ENCODE peak calls at places on chromosomes 7 and 10, in four cellular contexts. One of them, this sample, is unnamed.

GRCh38 chr10:79243211-79244067 is 103.8 kb upstream of the PPIF start:
- DNase-seq in AG04449: no peak
- DNase-seq in hepatocyte: peak; percentile 46
- DNase-seq in CD8-positive, alpha-beta T cell: peak; percentile 21
- DNase-seq in this sample: no peak

GRCh38 chr10:78165617-78166016 is 132.0 kb downstream of the RPS24 start:
- DNase-seq in AG04449: no peak
- DNase-seq in hepatocyte: peak; percentile 47
- DNase-seq in CD8-positive, alpha-beta T cell: no peak
- DNase-seq in this sample: no peak

GRCh38 chr10:35781643-35782035 is 139.5 kb upstream of the FZD8 start:
- DNase-seq in AG04449: no peak
- DNase-seq in hepatocyte: peak; percentile 40
- DNase-seq in CD8-positive, alpha-beta T cell: no peak
- DNase-seq in this sample: peak; percentile 18

GRCh38 chr10:97939446-97939990 is 89.9 kb downstream of the GOLGA7B start:
- DNase-seq in AG04449: no peak
- DNase-seq in hepatocyte: no peak
- DNase-seq in CD8-positive, alpha-beta T cell: no peak
- DNase-seq in this sample: no peak

GRCh38 chr10:118670472-118671124 is 75.2 kb upstream of the PRLHR start:
- DNase-seq in AG04449: no peak
- DNase-seq in hepatocyte: no peak
- DNase-seq in CD8-positive, alpha-beta T cell: no peak
- DNase-seq in this sample: no peak

GRCh38 chr10:101060951-101061813 is 607 bp upstream of the KAZALD1 start:
- DNase-seq in AG04449: peak; percentile 54
- DNase-seq in hepatocyte: peak; percentile 99
- DNase-seq in CD8-positive, alpha-beta T cell: peak; percentile 86
- DNase-seq in this sample: peak; percentile 94

GRCh38 chr10:111990734-111991133 is 192.8 kb downstream of the GPAM start:
- DNase-seq in AG04449: no peak
- DNase-seq in hepatocyte: no peak
- DNase-seq in CD8-positive, alpha-beta T cell: no peak
- DNase-seq in this sample: no peak

GRCh38 chr7:135995751-135996150 is 18.6 kb upstream of the MTPN start:
- DNase-seq in AG04449: no peak
- DNase-seq in hepatocyte: no peak
- DNase-seq in CD8-positive, alpha-beta T cell: no peak
- DNase-seq in this sample: peak; percentile 42

GRCh38 chr10:92126100-92126650 is 164.7 kb downstream of the CPEB3 start:
- DNase-seq in AG04449: no peak
- DNase-seq in hepatocyte: no peak
- DNase-seq in CD8-positive, alpha-beta T cell: no peak
- DNase-seq in this sample: peak; percentile 14

GRCh38 chr7:102012941-102013461 is 195.6 kb downstream of the CUX1 start:
- DNase-seq in AG04449: peak; percentile 16
- DNase-seq in hepatocyte: peak; percentile 36
- DNase-seq in CD8-positive, alpha-beta T cell: no peak
- DNase-seq in this sample: peak; percentile 33
- H3K4me3 ChIP-seq in AG04449: no peak overlapping the region
- H3K4me3 ChIP-seq in hepatocyte: no peak overlapping the region
- H3K4me3 ChIP-seq in CD8-positive, alpha-beta T cell: no peak overlapping the region
- H3K4me3 ChIP-seq in this sample: no peak overlapping the region

GRCh38 chr7:97027427-97028234 is 3.0 kb upstream of the DLX5 start:
- DNase-seq in AG04449: peak; percentile 44
- DNase-seq in hepatocyte: peak; percentile 90
- DNase-seq in CD8-positive, alpha-beta T cell: peak; percentile 47
- DNase-seq in this sample: peak; percentile 89

GRCh38 chr7:97026705-97027426 is 2.2 kb upstream of the DLX5 start:
- DNase-seq in AG04449: no peak
- DNase-seq in hepatocyte: no peak
- DNase-seq in CD8-positive, alpha-beta T cell: no peak
- DNase-seq in this sample: no peak

GRCh38 chr7:97024209-97025129 is at the start of gene DLX5:
- DNase-seq in AG04449: no peak
- DNase-seq in hepatocyte: peak; percentile 73
- DNase-seq in CD8-positive, alpha-beta T cell: no peak
- DNase-seq in this sample: peak; percentile 28

GRCh38 chr7:97025130-97025499 is 484 bp upstream of the DLX5 start:
- DNase-seq in AG04449: no peak
- DNase-seq in hepatocyte: no peak
- DNase-seq in CD8-positive, alpha-beta T cell: no peak
- DNase-seq in this sample: no peak

GRCh38 chr7:97025983-97026704 is 1.5 kb upstream of the DLX5 start:
- DNase-seq in AG04449: no peak
- DNase-seq in hepatocyte: no peak
- DNase-seq in CD8-positive, alpha-beta T cell: no peak
- DNase-seq in this sample: no peak
- H3K4me3 ChIP-seq in AG04449: no peak overlapping the region
- H3K4me3 ChIP-seq in hepatocyte: no peak overlapping the region
- H3K4me3 ChIP-seq in CD8-positive, alpha-beta T cell: peak overlapping the region; percentile 51
- H3K4me3 ChIP-seq in this sample: no peak overlapping the region

GRCh38 chr7:122303971-122304603 is 463 bp downstream of the FEZF1 start:
- DNase-seq in AG04449: no peak
- DNase-seq in hepatocyte: peak; percentile 12
- DNase-seq in CD8-positive, alpha-beta T cell: no peak
- DNase-seq in this sample: no peak

GRCh38 chr7:122303522-122303970 is 1.0 kb downstream of the FEZF1 start:
- DNase-seq in AG04449: no peak
- DNase-seq in hepatocyte: no peak
- DNase-seq in CD8-positive, alpha-beta T cell: no peak
- DNase-seq in this sample: no peak

GRCh38 chr7:122304604-122304975 is at the start of gene FEZF1:
- DNase-seq in AG04449: no peak
- DNase-seq in hepatocyte: peak; percentile 15
- DNase-seq in CD8-positive, alpha-beta T cell: no peak
- DNase-seq in this sample: no peak

GRCh38 chr7:122301858-122302745 is 2.4 kb downstream of the FEZF1 start:
- DNase-seq in AG04449: no peak
- DNase-seq in hepatocyte: peak; percentile 17
- DNase-seq in CD8-positive, alpha-beta T cell: no peak
- DNase-seq in this sample: peak; percentile 11

GRCh38 chr7:122302826-122303521 is 1.6 kb downstream of the FEZF1 start:
- DNase-seq in AG04449: no peak
- DNase-seq in hepatocyte: no peak
- DNase-seq in CD8-positive, alpha-beta T cell: no peak
- DNase-seq in this sample: no peak
- H3K4me3 ChIP-seq in AG04449: no peak overlapping the region
- H3K4me3 ChIP-seq in hepatocyte: no peak overlapping the region
- H3K4me3 ChIP-seq in CD8-positive, alpha-beta T cell: no peak overlapping the region
- H3K4me3 ChIP-seq in this sample: no peak overlapping the region

GRCh38 chr10:6504296-6504695 is 75.8 kb downstream of the PRKCQ start:
- DNase-seq in AG04449: no peak
- DNase-seq in hepatocyte: no peak
- DNase-seq in CD8-positive, alpha-beta T cell: no peak
- DNase-seq in this sample: no peak
- H3K4me3 ChIP-seq in AG04449: no peak overlapping the region
- H3K4me3 ChIP-seq in hepatocyte: no peak overlapping the region
- H3K4me3 ChIP-seq in CD8-positive, alpha-beta T cell: no peak overlapping the region
- H3K4me3 ChIP-seq in this sample: no peak overlapping the region

GRCh38 chr10:73655257-73655989 is 406 bp downstream of the SYNPO2L start:
- DNase-seq in AG04449: no peak
- DNase-seq in hepatocyte: no peak
- DNase-seq in CD8-positive, alpha-beta T cell: no peak
- DNase-seq in this sample: no peak
- H3K4me3 ChIP-seq in AG04449: no peak overlapping the region
- H3K4me3 ChIP-seq in hepatocyte: no peak overlapping the region
- H3K4me3 ChIP-seq in CD8-positive, alpha-beta T cell: no peak overlapping the region
- H3K4me3 ChIP-seq in this sample: no peak overlapping the region

DNA sequence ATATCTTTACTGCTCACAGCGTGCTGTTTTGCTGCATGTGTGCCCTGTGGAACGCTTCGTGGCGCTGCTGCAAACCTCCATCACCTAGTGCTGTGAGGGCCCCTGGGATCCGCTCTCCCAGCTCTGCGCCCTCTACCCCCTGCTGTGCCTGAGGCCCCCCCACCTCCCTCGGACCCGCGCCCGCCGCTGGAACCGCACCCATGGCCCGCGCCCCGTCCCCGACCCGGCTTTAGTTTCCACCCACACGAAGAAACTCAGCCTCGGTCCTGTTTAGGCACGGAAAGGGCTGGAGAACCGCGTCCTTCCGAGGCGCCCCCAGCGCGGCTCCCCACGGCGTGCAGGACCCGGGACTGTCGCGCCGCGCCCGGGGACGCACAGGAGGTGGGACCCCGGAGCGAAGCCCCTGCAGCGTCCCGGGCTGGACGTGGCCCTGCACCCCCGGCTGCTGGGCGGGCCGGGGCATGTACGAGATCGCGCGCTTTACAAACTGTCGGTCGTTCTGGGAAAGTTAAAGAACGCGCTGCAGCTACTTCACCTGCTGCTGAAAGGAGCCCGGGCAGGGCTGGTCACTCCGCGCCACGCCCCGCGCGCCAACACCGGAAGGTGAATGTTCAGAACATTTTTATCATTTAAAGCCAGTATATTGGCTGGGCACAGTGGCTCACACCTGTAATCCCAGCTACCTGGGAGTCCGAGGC is 54.3 kb downstream of the BMS1 start:
- DNase-seq in AG04449: no peak
- DNase-seq in hepatocyte: peak; percentile 34
- DNase-seq in CD8-positive, alpha-beta T cell: no peak
- DNase-seq in this sample: peak; percentile 21
- H3K4me3 ChIP-seq in AG04449: peak overlapping the region; percentile 46
- H3K4me3 ChIP-seq in hepatocyte: peak overlapping the region; percentile 36
- H3K4me3 ChIP-seq in CD8-positive, alpha-beta T cell: no peak overlapping the region
- H3K4me3 ChIP-seq in this sample: peak overlapping the region; percentile 48

DNA sequence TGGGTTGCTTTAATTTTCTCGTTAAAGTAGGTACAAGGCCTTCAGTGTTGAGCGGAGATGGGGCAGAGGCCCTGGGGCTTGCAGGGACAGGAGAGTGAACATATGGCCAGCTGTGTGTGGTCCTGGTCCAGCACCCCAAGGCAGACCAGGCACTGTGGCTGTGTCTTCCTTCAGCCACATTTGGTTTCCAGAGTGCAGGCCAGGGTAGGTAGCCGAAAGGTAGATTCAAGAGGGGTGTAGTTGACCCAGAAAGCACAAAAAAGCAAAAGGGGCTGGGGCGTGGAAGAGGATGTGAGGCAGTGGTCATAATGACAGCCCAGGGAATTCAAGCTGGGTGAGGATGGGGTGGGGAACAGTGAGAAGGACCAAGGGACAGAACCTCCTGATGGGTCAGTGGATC is 21.3 kb upstream of the CHST15 start:
- DNase-seq in AG04449: no peak
- DNase-seq in hepatocyte: no peak
- DNase-seq in CD8-positive, alpha-beta T cell: no peak
- DNase-seq in this sample: no peak
- H3K4me3 ChIP-seq in AG04449: no peak overlapping the region
- H3K4me3 ChIP-seq in hepatocyte: no peak overlapping the region
- H3K4me3 ChIP-seq in CD8-positive, alpha-beta T cell: no peak overlapping the region
- H3K4me3 ChIP-seq in this sample: no peak overlapping the region

DNA sequence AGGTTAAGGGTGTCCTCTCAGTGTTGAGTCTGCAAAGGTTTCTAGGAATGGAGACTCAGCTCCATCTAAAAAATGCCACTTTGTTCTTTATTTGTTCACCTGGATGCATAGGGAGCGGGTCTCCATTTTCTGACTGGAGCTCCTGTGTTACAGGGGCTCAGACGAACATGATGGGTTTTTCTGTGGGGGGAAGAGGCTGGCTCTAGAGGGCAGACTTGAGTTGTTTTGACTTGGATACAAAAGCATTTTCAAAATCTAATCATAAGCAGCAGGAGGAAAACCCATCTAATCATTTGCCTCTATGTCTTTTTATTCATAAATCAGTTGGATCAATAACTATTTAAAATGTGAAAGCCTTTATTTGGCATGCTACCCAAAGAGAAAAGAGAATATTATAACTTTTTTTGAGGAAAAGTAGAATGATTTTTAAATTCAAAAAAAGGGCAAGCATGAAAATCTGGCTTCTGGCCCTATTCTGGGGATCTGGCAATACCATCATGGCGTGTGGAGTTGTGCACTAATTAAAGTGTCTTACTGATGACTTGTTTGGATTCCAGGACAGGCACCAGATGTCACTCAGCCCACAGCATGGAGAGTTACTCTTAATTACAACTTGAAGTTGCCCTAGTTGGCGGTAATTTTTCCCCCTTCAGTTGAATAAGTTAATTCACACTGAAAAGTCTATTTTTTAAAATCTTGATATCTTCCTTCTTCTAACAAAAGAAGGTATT is 594.9 kb downstream of the REEP3 start:
- DNase-seq in AG04449: no peak
- DNase-seq in hepatocyte: peak; percentile 33
- DNase-seq in CD8-positive, alpha-beta T cell: no peak
- DNase-seq in this sample: peak; percentile 1
- H3K4me3 ChIP-seq in AG04449: no peak overlapping the region
- H3K4me3 ChIP-seq in hepatocyte: no peak overlapping the region
- H3K4me3 ChIP-seq in CD8-positive, alpha-beta T cell: no peak overlapping the region
- H3K4me3 ChIP-seq in this sample: no peak overlapping the region

GRCh38 chr10:21364196-21365114 is 161.0 kb downstream of the SKIDA1 start:
- DNase-seq in AG04449: peak; percentile 55
- DNase-seq in hepatocyte: peak; percentile 44
- DNase-seq in CD8-positive, alpha-beta T cell: no peak
- DNase-seq in this sample: peak; percentile 89
- H3K4me3 ChIP-seq in AG04449: no peak overlapping the region
- H3K4me3 ChIP-seq in hepatocyte: no peak overlapping the region
- H3K4me3 ChIP-seq in CD8-positive, alpha-beta T cell: no peak overlapping the region
- H3K4me3 ChIP-seq in this sample: no peak overlapping the region